ENCODE peak calls at places on chromosomes 1 and 21, in six cellular contexts. I is pancreas, F is uterus, J is stomach, P is sigmoid colon, V is AG04450. E is an unnamed sample.

GRCh38 chr1:43990271-43991199 is 864 bp upstream of the CCDC24 start:
- DNase-seq in I (no peak), F (no peak), J (no peak), P (no peak), V (no peak), E (no peak)

GRCh38 chr1:232473319-232473718 is 156.6 kb downstream of the SIPA1L2 start:
- DNase-seq in I (no peak), F (no peak), J (no peak), P (no peak), V (no peak), E (no peak)

GRCh38 chr1:9538669-9539164 is 548 bp upstream of the SLC25A33 start:
- DNase-seq in I (peak), F (peak), J (no peak), P (peak), V (no peak), E (no peak)

GRCh38 chr1:195851804-195852203 is 756.4 kb downstream of the KCNT2 start:
- DNase-seq in I (no peak), F (no peak), J (no peak), P (no peak), V (no peak), E (no peak)

GRCh38 chr1:20935717-20936116 is 148.6 kb upstream of the HP1BP3 start:
- DNase-seq in I (no peak), F (no peak), J (no peak), P (no peak), V (no peak), E (no peak)

GRCh38 chr1:1418464-1419362 is 2.4 kb downstream of the ANKRD65 start:
- DNase-seq in I (no peak), F (no peak), J (no peak), P (no peak), V (no peak), E (no peak)

GRCh38 chr1:220028496-220028895 is 17.8 kb downstream of the EPRS1 start:
- DNase-seq in I (no peak), F (no peak), J (no peak), P (no peak), V (no peak), E (no peak)

GRCh38 chr1:84163123-84164038 is 19.3 kb downstream of the PRKACB start:
- DNase-seq in I (no peak), F (no peak), J (no peak), P (no peak), V (no peak), E (no peak)

GRCh38 chr21:46009951-46010655 is 28.5 kb downstream of the COL6A1 start:
- DNase-seq in I (peak), F (peak), J (peak), P (no peak), V (no peak), E (no peak)

GRCh38 chr1:29166291-29166878 is 15.3 kb downstream of the SRSF4 start:
- DNase-seq in I (no peak), F (no peak), J (no peak), P (no peak), V (no peak), E (no peak)

GRCh38 chr1:80054129-80054528 is 1047.6 kb upstream of the ADGRL4 start:
- DNase-seq in I (no peak), F (no peak), J (no peak), P (peak), V (peak), E (no peak)

GRCh38 chr1:180489976-180490375 is 12.4 kb downstream of the ACBD6 start:
- DNase-seq in I (no peak), F (no peak), J (no peak), P (no peak), V (no peak), E (no peak)

GRCh38 chr1:61570191-61570590 is 154.8 kb downstream of the TM2D1 start:
- DNase-seq in I (no peak), F (no peak), J (no peak), P (no peak), V (no peak), E (no peak)

GRCh38 chr1:222586842-222587241 is 2.9 kb downstream of the TAF1A start:
- DNase-seq in I (no peak), F (no peak), J (no peak), P (no peak), V (no peak), E (no peak)

GRCh38 chr1:241212624-241213023 is 144.4 kb downstream of the RGS7 start:
- DNase-seq in I (no peak), F (no peak), J (no peak), P (no peak), V (no peak), E (no peak)

GRCh38 chr1:242428403-242429190 is 95.9 kb downstream of the PLD5 start:
- DNase-seq in I (no peak), F (no peak), J (no peak), P (no peak), V (no peak), E (no peak)

GRCh38 chr1:92043621-92044020 is 13.8 kb downstream of the EPHX4 start:
- DNase-seq in I (no peak), F (no peak), J (no peak), P (no peak), V (no peak), E (no peak)

GRCh38 chr21:35982717-35983116 is 77.6 kb downstream of the SETD4 start:
- DNase-seq in I (no peak), F (no peak), J (no peak), P (no peak), V (no peak), E (no peak)
- H3K27ac ChIP-seq in I (no peak), F (no peak), J (no peak), P (no peak), V (no peak), E (no peak)

GRCh38 chr21:42169758-42170157 is 49.2 kb upstream of the ABCG1 start:
- DNase-seq in I (no peak), F (no peak), J (no peak), P (no peak), V (no peak), E (no peak)
- H3K27ac ChIP-seq in I (no peak), F (no peak), J (peak), P (no peak), V (no peak), E (peak)

GRCh38 chr1:154957258-154957657 is 1.4 kb upstream of the PBXIP1 start:
- DNase-seq in I (no peak), F (no peak), J (no peak), P (no peak), V (no peak), E (no peak)
- H3K27ac ChIP-seq in I (no peak), F (peak), J (peak), P (peak), V (no peak), E (no peak)

DNA sequence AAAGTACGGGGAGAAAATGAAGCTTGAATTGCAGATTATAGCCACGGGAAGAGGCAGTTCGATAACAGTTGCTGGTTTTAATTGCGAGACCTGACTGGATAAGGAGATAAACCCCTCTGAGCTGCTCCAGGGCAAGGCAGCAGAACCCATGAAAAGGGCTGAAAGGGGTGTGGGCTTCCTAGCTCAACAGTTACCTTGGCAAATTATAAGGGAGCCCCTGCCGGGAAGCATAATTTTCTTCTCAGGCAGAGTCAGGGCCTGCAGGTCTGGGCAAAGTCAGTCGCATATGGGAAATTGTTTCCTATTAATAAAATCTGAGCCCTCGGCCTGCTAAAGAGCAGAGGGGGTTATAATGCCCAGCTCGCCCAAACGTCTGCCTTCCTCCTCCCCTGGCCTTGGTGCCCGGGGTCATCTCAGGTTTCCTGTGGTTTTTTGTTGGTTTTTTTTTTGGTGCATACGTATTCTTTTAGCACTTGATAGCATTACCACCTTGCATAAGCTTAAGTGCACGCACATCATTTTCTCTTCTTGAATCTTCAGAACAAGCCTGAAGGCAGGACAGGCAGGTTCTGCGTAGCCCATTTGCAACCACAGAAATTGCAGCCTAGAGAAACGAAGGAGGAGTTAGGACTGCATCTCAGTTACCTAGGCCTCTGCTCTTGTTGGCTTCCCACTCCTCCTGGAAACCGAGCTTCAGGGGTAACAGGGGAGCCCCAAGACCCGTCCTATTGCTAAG is 33.9 kb upstream of the SELENON start:
- DNase-seq in I (no peak), F (no peak), J (no peak), P (no peak), V (no peak), E (no peak)
- H3K27ac ChIP-seq in I (no peak), F (no peak), J (peak), P (no peak), V (no peak), E (no peak)

DNA sequence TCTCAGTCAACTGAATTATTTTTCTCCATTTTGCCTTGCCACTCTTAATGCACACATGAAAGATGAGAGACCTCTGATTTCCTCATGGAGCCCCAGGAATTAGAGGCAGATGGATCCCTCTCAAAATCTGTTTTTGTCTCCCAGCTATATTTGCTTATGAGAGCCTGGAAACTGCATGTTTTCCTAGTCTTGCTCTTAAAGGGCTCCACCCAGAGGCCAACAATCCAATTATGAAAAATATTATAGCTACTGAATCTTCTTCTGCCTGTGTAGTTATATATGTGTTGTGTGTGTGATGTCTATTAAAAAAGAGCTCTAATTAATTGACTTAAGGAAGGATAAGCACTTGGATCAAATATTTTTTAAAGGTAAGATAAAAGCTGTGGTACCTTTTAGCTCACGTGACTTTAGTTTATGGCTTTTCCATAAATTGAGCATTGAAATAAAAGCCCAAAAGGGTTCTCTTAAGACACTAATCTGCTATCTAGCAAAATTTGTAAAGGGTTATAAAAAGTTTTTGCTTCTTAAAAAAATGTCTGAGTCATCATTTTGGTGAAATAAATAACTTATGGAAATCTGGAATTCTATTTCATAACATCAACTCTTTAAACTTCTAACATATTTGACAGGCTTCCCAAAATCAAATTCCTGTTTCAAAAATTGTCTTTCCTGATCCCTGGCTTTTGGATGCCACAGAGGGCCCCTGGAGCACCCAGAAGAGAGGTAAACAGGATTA is 31.2 kb upstream of the TSPEAR start:
- DNase-seq in I (no peak), F (no peak), J (no peak), P (no peak), V (no peak), E (no peak)
- H3K27ac ChIP-seq in I (no peak), F (no peak), J (no peak), P (no peak), V (no peak), E (no peak)